ENCODE peak calls at places on chromosomes 11 and 22, in six cellular contexts. B is A549, P is H1, G is tibial nerve, I is K562, K is stomach. S is an unnamed sample.

GRCh38 chr11:1830500-1831223 is 4.1 kb upstream of the SYT8 start:
- DNase-seq in B (no peak), P (no peak), G (no peak), I (peak), K (peak), S (no peak)

GRCh38 chr11:66701432-66702240 is 23.9 kb upstream of the RBM4B start:
- DNase-seq in B (no peak), P (no peak), G (no peak), I (peak), K (peak), S (no peak)

GRCh38 chr11:65502274-65502851 is 3.5 kb downstream of the MALAT1 start:
- DNase-seq in B (peak), P (no peak), G (no peak), I (peak), K (no peak), S (no peak)

GRCh38 chr11:43988040-43988793 is 45.8 kb downstream of the C11orf96 start:
- DNase-seq in B (no peak), P (no peak), G (no peak), I (peak), K (no peak), S (no peak)

GRCh38 chr11:109071712-109072524 is 350.1 kb upstream of the C11orf87 start:
- DNase-seq in B (no peak), P (no peak), G (no peak), I (no peak), K (no peak), S (no peak)

GRCh38 chr11:32118025-32118974 is 27.4 kb downstream of the RCN1 start:
- DNase-seq in B (peak), P (no peak), G (no peak), I (no peak), K (no peak), S (no peak)

GRCh38 chr11:32792948-32793475 is 1.4 kb downstream of the CCDC73 start:
- DNase-seq in B (peak), P (peak), G (peak), I (peak), K (peak), S (peak)

GRCh38 chr11:124446926-124447325 is 1.4 kb upstream of the OR8B8 start:
- DNase-seq in B (no peak), P (no peak), G (no peak), I (no peak), K (no peak), S (no peak)

GRCh38 chr11:46553746-46554204 is 40.0 kb downstream of the AMBRA1 start:
- DNase-seq in B (peak), P (no peak), G (no peak), I (peak), K (no peak), S (no peak)

GRCh38 chr11:7575841-7576451 is 62.1 kb downstream of the PPFIBP2 start:
- DNase-seq in B (peak), P (no peak), G (no peak), I (no peak), K (peak), S (peak)

GRCh38 chr11:69576069-69576782 is 64.7 kb upstream of the CCND1 start:
- DNase-seq in B (no peak), P (no peak), G (no peak), I (peak), K (no peak), S (no peak)

GRCh38 chr11:118660646-118661424 is 18.6 kb downstream of the TREH start:
- DNase-seq in B (no peak), P (no peak), G (no peak), I (no peak), K (no peak), S (no peak)

GRCh38 chr11:116649268-116649667 is 123.5 kb downstream of the BUD13 start:
- DNase-seq in B (no peak), P (no peak), G (no peak), I (no peak), K (no peak), S (no peak)

GRCh38 chr11:117676501-117676900 is 120.5 kb downstream of the DSCAML1 start:
- DNase-seq in B (no peak), P (no peak), G (no peak), I (no peak), K (no peak), S (no peak)

GRCh38 chr22:20763630-20764029 is 10.3 kb upstream of the SERPIND1 start:
- DNase-seq in B (no peak), P (no peak), G (no peak), I (no peak), K (no peak), S (no peak)

GRCh38 chr11:45162064-45162375 is 15.6 kb downstream of the PRDM11 start:
- DNase-seq in B (no peak), P (no peak), G (no peak), I (no peak), K (no peak), S (no peak)

GRCh38 chr22:46262449-46263207 is 515 bp downstream of the PKDREJ start:
- DNase-seq in B (no peak), P (peak), G (peak), I (no peak), K (peak), S (peak)

GRCh38 chr22:22743128-22743760 is 98.8 kb downstream of the GGTLC2 start:
- DNase-seq in B (no peak), P (no peak), G (no peak), I (no peak), K (no peak), S (no peak)

GRCh38 chr11:119874660-119875238 is 145.7 kb upstream of the NECTIN1 start:
- DNase-seq in B (no peak), P (no peak), G (no peak), I (no peak), K (no peak), S (no peak)

GRCh38 chr11:105000167-105000566 is 22.8 kb downstream of the CASP5 start:
- DNase-seq in B (peak), P (no peak), G (no peak), I (no peak), K (no peak), S (no peak)

GRCh38 chr11:117220568-117220967 is 11.3 kb downstream of the PCSK7 start:
- DNase-seq in B (no peak), P (no peak), G (no peak), I (no peak), K (no peak), S (peak)

GRCh38 chr11:13366266-13367026 is 88.9 kb downstream of the BMAL1 start:
- DNase-seq in B (no peak), P (no peak), G (no peak), I (no peak), K (no peak), S (no peak)

GRCh38 chr22:26416670-26417270 is 12.3 kb upstream of the ASPHD2 start:
- DNase-seq in B (no peak), P (peak), G (no peak), I (no peak), K (no peak), S (no peak)

GRCh38 chr11:134615041-134615615 is 203.1 kb upstream of the B3GAT1 start:
- DNase-seq in B (no peak), P (no peak), G (no peak), I (no peak), K (no peak), S (no peak)

GRCh38 chr22:21816472-21816786 is 51.0 kb downstream of the MAPK1 start:
- DNase-seq in B (no peak), P (no peak), G (no peak), I (no peak), K (no peak), S (no peak)

GRCh38 chr22:23818541-23818940 is 20.3 kb downstream of the DERL3 start:
- DNase-seq in B (no peak), P (no peak), G (no peak), I (no peak), K (no peak), S (no peak)
- H3K4me3 ChIP-seq in B (no peak), P (no peak), G (no peak), I (no peak), K (no peak), S (no peak)

GRCh38 chr11:123055132-123055924 is 6.6 kb downstream of the HSPA8 start:
- DNase-seq in B (no peak), P (no peak), G (no peak), I (peak), K (no peak), S (no peak)
- TF ChIP-seq CTCF in B (no peak), P (no peak), G (no peak), I (no peak), K (no peak), S (no peak)

DNA sequence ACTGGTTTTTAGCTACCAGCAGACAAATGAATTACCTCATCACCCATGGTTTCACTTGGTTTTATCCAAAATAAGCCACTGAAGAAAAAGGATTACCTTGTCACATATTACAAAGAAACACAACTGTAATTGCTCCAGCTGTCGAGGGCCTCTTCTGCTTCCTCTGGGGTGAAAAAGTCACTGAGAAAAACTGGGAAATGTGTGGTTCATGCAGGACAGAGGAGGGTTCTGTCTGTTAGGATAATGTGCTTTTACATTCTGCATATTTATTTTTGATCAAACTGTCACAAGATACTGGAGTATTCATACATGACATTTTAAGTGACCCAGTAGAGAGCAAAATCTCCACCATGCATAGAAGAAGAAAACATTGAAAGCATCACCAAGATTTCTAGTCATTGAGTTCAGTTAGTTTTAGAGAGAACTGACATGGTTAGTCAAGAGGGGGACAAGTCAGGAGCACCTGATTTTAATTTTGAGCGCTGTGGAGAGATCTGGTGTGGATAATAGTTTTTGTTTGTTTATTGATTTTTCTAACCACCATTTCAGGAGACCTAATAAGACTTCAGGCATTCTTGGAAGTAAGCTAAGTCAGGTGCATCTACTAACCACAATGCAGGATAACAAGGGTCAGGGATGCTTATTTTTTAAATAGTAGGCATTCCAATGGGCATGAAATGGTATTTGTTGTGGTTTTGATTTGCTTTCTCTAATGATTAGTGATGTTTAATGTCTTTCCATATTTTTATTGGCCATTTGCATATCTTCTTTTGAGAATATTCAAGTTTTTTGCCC is 211.9 kb downstream of the NAV2 start:
- DNase-seq in B (no peak), P (no peak), G (no peak), I (no peak), K (no peak), S (no peak)
- TF ChIP-seq EP300 in B (no peak), P (no peak), G (no peak), I (no peak), K (no peak), S (no peak)

GRCh38 chr22:30079952-30080533 is at the start of gene HORMAD2:
- DNase-seq in B (no peak), P (peak), G (no peak), I (no peak), K (no peak), S (no peak)
- H3K4me3 ChIP-seq in B (no peak), P (peak), G (no peak), I (no peak), K (no peak), S (no peak)

DNA sequence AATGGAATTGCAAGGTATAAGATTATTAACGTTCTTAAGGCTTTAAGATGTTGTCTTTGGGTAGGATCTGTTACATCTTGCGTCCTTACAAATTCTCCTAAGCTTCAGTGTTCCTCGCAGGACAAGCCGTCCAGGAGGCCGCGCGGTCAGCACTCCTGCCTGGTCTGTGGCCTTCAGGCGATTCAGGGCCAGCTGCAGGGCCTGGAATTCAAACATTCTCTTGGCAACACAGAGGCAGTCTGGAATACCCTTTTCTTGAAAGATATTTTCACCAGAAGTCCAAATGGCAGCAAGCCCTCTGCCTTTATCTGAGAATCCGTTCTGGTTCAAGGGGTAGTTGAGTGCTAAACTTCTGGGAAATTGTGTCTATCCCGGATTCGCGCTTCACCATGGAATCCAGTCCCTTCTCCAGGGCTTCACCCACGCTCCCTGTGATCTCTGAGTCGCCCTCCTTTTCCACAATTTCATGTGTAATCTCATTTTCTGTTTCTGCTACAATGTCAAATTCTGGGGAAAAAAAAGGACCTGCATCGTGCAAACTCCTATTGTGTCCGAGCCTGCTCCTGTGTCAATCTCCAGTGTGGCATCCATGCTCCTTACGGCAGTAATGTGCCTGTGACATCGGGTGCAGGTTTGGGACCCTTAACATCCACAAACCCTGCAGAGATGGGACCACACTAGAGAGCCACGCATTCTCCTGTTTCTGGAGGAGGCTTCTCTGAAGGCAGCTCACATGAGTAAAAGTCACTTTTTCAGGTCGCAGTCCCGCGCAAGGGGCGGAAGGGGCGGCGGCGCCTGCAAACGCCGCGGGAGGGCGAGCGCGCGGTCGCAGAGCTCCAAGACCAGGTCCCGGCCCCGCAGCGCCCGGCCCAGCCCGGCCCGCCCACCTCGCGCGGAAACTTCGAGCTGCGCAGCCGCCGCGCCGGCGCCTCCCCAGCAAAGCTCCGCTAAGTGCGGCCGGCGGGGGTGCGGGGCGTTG is 25.3 kb upstream of the SORL1 start:
- DNase-seq in B (no peak), P (no peak), G (no peak), I (peak), K (peak), S (peak)
- TF ChIP-seq CTCF in B (no peak), P (no peak), G (peak), I (no peak), K (no peak), S (no peak)

GRCh38 chr22:30634477-30635233 is 926 bp upstream of the SLC35E4 start:
- DNase-seq in B (peak), P (peak), G (peak), I (peak), K (peak), S (peak)

GRCh38 chr22:30636226-30637077 is 871 bp downstream of the SLC35E4 start:
- DNase-seq in B (peak), P (no peak), G (no peak), I (no peak), K (peak), S (peak)

GRCh38 chr22:30640361-30640760 is 4.8 kb downstream of the SLC35E4 start:
- DNase-seq in B (no peak), P (no peak), G (no peak), I (no peak), K (no peak), S (no peak)

GRCh38 chr22:30637701-30638114 is 2.1 kb downstream of the SLC35E4 start:
- DNase-seq in B (no peak), P (no peak), G (no peak), I (no peak), K (no peak), S (no peak)

DNA sequence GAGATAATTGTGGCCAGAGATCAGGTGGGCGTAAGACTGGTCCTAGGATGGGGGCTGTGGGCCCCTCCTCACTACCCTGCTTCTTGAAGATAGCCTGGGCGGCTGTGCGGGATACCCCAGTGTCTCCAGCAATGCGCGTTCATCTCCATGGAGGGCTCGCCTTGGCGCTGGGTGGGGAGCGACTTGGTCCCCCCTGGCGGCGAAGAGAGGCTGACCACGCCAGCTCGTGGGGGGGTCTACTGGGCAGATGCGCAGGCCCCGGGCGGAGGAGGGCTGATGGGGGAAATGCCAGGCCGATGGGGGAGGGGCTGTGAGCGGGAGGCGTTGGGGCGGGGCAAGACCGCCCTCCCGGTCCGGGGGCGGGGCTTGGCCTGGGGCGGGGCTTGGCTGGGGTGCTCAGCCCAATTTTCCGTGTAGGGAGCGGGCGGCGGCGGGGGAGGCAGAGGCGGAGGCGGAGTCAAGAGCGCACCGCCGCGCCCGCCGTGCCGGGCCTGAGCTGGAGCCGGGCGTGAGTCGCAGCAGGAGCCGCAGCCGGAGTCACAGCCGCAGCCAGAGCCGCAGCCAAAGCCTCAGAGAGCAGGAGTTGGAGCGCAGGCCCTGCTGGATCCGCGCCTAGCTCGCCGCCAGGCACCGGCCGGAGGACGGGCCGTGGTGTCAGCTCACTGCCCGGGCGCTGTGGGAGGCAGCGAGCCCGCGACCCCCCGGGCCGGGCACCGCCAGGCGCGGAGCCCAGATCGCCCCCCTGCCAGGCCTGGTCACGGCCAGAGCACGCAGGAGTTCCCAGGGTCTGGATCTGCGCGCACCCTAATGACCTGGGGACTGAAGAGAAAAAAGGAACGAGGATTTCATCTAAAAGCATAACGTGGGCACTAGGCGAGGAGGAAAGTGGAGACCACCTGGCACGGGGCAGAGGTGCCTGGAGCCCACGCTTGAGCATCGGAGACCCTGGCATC is at the start of gene SLC35E4:
- DNase-seq in B (peak), P (peak), G (peak), I (peak), K (peak), S (peak)
- TF ChIP-seq EP300 in B (no peak), P (no peak), G (peak), I (no peak), K (no peak), S (no peak)

DNA sequence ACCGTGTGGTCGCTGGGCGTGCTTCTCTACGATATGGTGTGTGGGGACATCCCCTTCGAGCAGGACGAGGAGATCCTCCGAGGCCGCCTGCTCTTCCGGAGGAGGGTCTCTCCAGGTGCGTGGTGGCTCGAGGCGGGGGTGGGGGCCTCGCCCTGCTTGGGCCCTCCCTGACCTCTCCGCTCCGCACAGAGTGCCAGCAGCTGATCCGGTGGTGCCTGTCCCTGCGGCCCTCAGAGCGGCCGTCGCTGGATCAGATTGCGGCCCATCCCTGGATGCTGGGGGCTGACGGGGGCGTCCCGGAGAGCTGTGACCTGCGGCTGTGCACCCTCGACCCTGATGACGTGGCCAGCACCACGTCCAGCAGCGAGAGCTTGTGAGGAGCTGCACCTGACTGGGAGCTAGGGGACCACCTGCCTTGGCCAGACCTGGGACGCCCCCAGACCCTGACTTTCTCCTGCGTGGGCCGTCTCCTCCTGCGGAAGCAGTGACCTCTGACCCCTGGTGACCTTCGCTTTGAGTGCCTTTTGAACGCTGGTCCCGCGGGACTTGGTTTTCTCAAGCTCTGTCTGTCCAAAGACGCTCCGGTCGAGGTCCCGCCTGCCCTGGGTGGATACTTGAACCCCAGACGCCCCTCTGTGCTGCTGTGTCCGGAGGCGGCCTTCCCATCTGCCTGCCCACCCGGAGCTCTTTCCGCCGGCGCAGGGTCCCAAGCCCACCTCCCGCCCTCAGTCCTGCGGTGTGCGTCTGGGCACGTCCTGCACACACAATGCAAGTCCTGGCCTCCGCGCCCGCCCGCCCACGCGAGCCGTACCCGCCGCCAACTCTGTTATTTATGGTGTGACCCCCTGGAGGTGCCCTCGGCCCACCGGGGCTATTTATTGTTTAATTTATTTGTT is 2.4 kb downstream of the PIM3 start:
- DNase-seq in B (no peak), P (no peak), G (peak), I (no peak), K (peak), S (peak)
- H3K4me3 ChIP-seq in B (peak), P (peak), G (peak), I (peak), K (peak), S (peak)